ENCODE peak calls at places on chromosomes 16 and 17, in five cellular contexts. J, A, R, Y and H are unnamed samples. For H3K4me1, the result is how much of the 10 kb centered on the place peaks cover.

GRCh38 chr17:55284944-55285339 is 20.2 kb downstream of the HLF start:
- DNase-seq in A (no peak), Y (no peak), J (no peak), R (no peak), H (no peak)

GRCh38 chr16:86485746-86486145 is 24.6 kb upstream of the FOXF1 start:
- DNase-seq in Y (no peak), A (no peak), J (no peak), R (no peak), H (no peak)

GRCh38 chr16:89584768-89585549 is 9.4 kb downstream of the CPNE7 start:
- DNase-seq in Y (no peak), J (no peak), R (no peak), A (no peak), H (no peak)

GRCh38 chr17:67629963-67630320 is 87.8 kb upstream of the NOL11 start:
- DNase-seq in A (no peak), R (no peak), Y (peak), J (no peak), H (no peak)

GRCh38 chr16:7513429-7513828 is 180.8 kb downstream of the RBFOX1 start:
- DNase-seq in J (no peak), A (no peak), R (no peak), Y (no peak), H (no peak)

GRCh38 chr16:21599994-21600773 is 807 bp downstream of the METTL9 start:
- DNase-seq in J (no peak), R (peak), Y (peak), A (no peak), H (no peak)

GRCh38 chr16:61500851-61501250 is 535.4 kb downstream of the CDH8 start:
- DNase-seq in Y (no peak), J (no peak), A (no peak), R (no peak), H (no peak)

GRCh38 chr16:1991588-1992474 is 2.1 kb downstream of the SYNGR3 start:
- DNase-seq in Y (peak), R (peak), J (peak), A (peak), H (peak)

GRCh38 chr16:67177743-67178699 is 5.7 kb downstream of the MATCAP1 start:
- DNase-seq in Y (peak), R (peak), A (no peak), J (peak), H (peak)

GRCh38 chr17:60604686-60605334 is 4.8 kb downstream of the PPM1D start:
- DNase-seq in Y (peak), J (peak), A (peak), R (no peak), H (no peak)

GRCh38 chr16:85548375-85548774 is 64.7 kb upstream of the GSE1 start:
- DNase-seq in Y (no peak), R (no peak), A (no peak), J (no peak), H (no peak)

GRCh38 chr16:12455287-12455798 is 348.3 kb downstream of the CPPED1 start:
- DNase-seq in Y (peak), J (no peak), A (no peak), R (peak), H (peak)
- H3K4me1 ChIP-seq in Y (under half), J (under half), A (under half), R (under half), H (under half)

GRCh38 chr17:17664073-17664470 is 17.2 kb upstream of the RAI1 start:
- DNase-seq in R (no peak), Y (no peak), J (no peak), A (no peak), H (no peak)

GRCh38 chr17:17661134-17661533 is 20.1 kb upstream of the RAI1 start:
- DNase-seq in J (no peak), R (no peak), Y (no peak), A (no peak), H (no peak)

GRCh38 chr17:17665255-17665654 is 16.0 kb upstream of the RAI1 start:
- DNase-seq in J (no peak), Y (no peak), R (no peak), A (no peak), H (no peak)

GRCh38 chr17:17661834-17662233 is 19.4 kb upstream of the RAI1 start:
- DNase-seq in J (no peak), A (no peak), Y (no peak), R (no peak), H (no peak)

DNA sequence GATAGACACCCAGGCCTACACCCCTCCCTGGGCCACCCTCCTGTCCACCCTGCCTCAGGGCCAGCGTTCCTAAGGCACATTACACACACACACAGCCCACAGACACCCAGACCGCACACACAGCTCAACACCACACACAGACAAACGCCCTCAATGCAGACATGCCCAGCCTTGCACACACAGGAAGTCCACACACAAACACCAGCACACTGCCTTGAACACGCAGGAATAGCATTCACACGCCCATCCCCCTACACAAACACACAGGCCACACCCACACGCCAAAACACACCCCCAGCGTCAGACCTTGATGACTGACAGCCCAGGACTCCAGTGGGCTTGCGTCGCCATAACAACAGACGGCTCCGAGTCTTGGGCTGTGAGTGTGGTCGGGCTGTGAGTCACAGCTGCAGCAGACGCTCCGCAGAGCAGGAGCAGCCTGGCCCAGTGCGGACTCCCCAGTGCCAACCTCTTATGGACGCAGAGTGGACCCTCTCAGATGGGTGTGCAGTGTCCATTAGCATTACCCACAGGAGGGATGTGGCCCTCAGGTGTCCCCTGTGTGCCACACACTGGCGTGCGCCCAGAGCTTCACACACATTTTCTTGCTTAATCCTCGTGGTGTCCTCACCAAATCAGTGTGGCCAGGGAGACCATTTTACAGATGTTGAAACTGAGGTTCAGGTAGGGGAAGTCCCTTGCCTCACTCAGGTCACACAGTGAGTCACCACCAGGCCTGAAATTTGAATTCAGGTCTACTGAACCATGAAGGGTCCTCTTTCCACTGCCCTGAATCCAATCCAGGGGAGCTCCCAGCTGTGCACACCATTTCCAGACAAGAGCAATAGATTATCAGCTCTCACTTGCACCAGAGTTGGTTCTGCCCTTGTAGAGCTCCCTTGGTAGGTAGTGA is 17.8 kb upstream of the RAI1 start:
- DNase-seq in J (no peak), Y (peak), A (peak), R (peak), H (no peak)
- H3K4me3 ChIP-seq in J (no peak), Y (no peak), A (no peak), R (no peak), H (no peak)

GRCh38 chr17:39192901-39193300 is 4.6 kb downstream of the CACNB1 start:
- DNase-seq in A (no peak), J (no peak), Y (no peak), R (no peak), H (no peak)
- H3K4me1 ChIP-seq in A (under half), J (under half), Y (under half), R (under half), H (under half)

DNA sequence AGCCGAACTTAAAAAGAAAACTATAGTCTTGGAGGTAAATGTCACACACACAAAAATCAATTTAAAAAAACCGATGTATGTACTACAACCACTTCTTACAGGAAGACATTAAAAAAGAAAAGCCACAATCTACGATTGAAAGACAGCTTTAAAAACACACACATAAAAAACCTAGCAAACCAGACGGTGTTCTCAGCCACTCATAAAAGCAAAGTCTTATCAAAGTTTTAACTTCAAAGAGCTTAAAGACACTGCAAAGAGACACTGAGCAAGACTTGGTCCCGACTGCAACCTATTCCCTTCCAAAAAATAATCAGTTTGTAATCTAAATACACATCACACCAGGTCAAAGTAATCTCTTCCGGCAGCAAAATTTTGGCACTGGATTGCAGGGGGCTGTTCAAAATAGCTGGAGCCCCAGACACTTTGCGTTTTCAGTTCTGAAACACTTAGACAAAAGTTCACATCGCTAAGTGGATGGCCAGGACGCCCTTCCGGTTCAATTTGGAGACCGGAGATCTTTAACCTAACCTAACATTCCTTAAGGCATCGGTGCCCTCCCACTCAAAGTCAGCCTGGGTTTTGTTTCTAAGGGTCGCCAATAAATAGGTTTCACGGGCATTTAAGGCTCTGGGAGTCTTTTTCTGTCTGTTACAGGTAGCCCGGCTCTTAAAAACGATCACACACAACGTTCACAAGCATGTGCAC is 2.6 kb downstream of the ZCCHC14 start:
- DNase-seq in Y (peak), R (no peak), A (no peak), J (no peak), H (no peak)
- H3K4me3 ChIP-seq in Y (peak), R (peak), A (peak), J (peak), H (peak)